ENCODE peak calls at places on chromosomes 16 and 17, in seven cellular contexts. One of them, this sample, is unnamed.

GRCh38 chr17:79478051-79478461 is 132.8 kb downstream of the RBFOX3 start:
- DNase-seq in GM23338: no peak
- DNase-seq in HL-60: no peak
- DNase-seq in prostate gland: no peak
- DNase-seq in stomach: no peak
- DNase-seq in endothelial cell of umbilical vein: no peak
- DNase-seq in HCT116: no peak
- DNase-seq in this sample: no peak

GRCh38 chr16:70715113-70715711 is 29.4 kb upstream of the MTSS2 start:
- DNase-seq in HCT116: no peak
- DNase-seq in GM23338: no peak
- DNase-seq in endothelial cell of umbilical vein: no peak
- DNase-seq in stomach: peak
- DNase-seq in prostate gland: peak
- DNase-seq in HL-60: no peak
- DNase-seq in this sample: peak

GRCh38 chr17:1972429-1973160 is 52.5 kb downstream of the RTN4RL1 start:
- DNase-seq in GM23338: no peak
- DNase-seq in HL-60: no peak
- DNase-seq in endothelial cell of umbilical vein: peak
- DNase-seq in prostate gland: no peak
- DNase-seq in HCT116: no peak
- DNase-seq in stomach: no peak
- DNase-seq in this sample: no peak

GRCh38 chr16:1770328-1771071 is 843 bp downstream of the NME3 start:
- DNase-seq in GM23338: peak
- DNase-seq in endothelial cell of umbilical vein: peak
- DNase-seq in prostate gland: peak
- DNase-seq in HL-60: no peak
- DNase-seq in stomach: peak
- DNase-seq in HCT116: peak
- DNase-seq in this sample: peak

GRCh38 chr16:3092501-3092991 is 6.5 kb downstream of the ZSCAN10 start:
- DNase-seq in HL-60: no peak
- DNase-seq in prostate gland: no peak
- DNase-seq in GM23338: no peak
- DNase-seq in HCT116: no peak
- DNase-seq in stomach: no peak
- DNase-seq in endothelial cell of umbilical vein: no peak
- DNase-seq in this sample: no peak

GRCh38 chr17:9982159-9982558 is 77.1 kb upstream of the RCVRN start:
- DNase-seq in HCT116: peak
- DNase-seq in HL-60: peak
- DNase-seq in prostate gland: no peak
- DNase-seq in endothelial cell of umbilical vein: no peak
- DNase-seq in GM23338: peak
- DNase-seq in stomach: no peak
- DNase-seq in this sample: peak

GRCh38 chr17:52106070-52106469 is 52.4 kb downstream of the CA10 start:
- DNase-seq in HL-60: no peak
- DNase-seq in GM23338: no peak
- DNase-seq in endothelial cell of umbilical vein: no peak
- DNase-seq in stomach: no peak
- DNase-seq in prostate gland: no peak
- DNase-seq in HCT116: no peak
- DNase-seq in this sample: no peak

GRCh38 chr17:39679521-39680192 is 8.2 kb downstream of the PGAP3 start:
- DNase-seq in stomach: peak
- DNase-seq in prostate gland: no peak
- DNase-seq in HL-60: no peak
- DNase-seq in GM23338: no peak
- DNase-seq in endothelial cell of umbilical vein: no peak
- DNase-seq in HCT116: no peak
- DNase-seq in this sample: no peak

GRCh38 chr16:67279296-67280089 is at the start of gene PLEKHG4:
- DNase-seq in prostate gland: peak
- DNase-seq in stomach: peak
- DNase-seq in GM23338: peak
- DNase-seq in HCT116: peak
- DNase-seq in HL-60: peak
- DNase-seq in endothelial cell of umbilical vein: peak
- DNase-seq in this sample: peak

GRCh38 chr17:77696720-77697460 is 261.6 kb upstream of the TNRC6C start:
- DNase-seq in HL-60: no peak
- DNase-seq in GM23338: peak
- DNase-seq in HCT116: no peak
- DNase-seq in stomach: no peak
- DNase-seq in endothelial cell of umbilical vein: no peak
- DNase-seq in prostate gland: no peak
- DNase-seq in this sample: no peak

GRCh38 chr16:76345093-76345735 is 68.0 kb downstream of the CNTNAP4 start:
- DNase-seq in HCT116: no peak
- DNase-seq in stomach: no peak
- DNase-seq in HL-60: no peak
- DNase-seq in prostate gland: no peak
- DNase-seq in endothelial cell of umbilical vein: no peak
- DNase-seq in GM23338: no peak
- DNase-seq in this sample: no peak

GRCh38 chr17:77526259-77526711 is 385.5 kb downstream of the SEC14L1 start:
- DNase-seq in prostate gland: no peak
- DNase-seq in HCT116: no peak
- DNase-seq in HL-60: no peak
- DNase-seq in stomach: no peak
- DNase-seq in GM23338: no peak
- DNase-seq in endothelial cell of umbilical vein: no peak
- DNase-seq in this sample: peak

GRCh38 chr16:3149630-3150345 is 15.0 kb downstream of the ZNF213 start:
- DNase-seq in prostate gland: peak
- DNase-seq in endothelial cell of umbilical vein: peak
- DNase-seq in stomach: peak
- DNase-seq in HCT116: no peak
- DNase-seq in GM23338: peak
- DNase-seq in HL-60: peak
- DNase-seq in this sample: peak

GRCh38 chr16:77788196-77789084 is at the start of gene VAT1L:
- DNase-seq in HL-60: peak
- DNase-seq in GM23338: peak
- DNase-seq in HCT116: no peak
- DNase-seq in prostate gland: no peak
- DNase-seq in stomach: no peak
- DNase-seq in endothelial cell of umbilical vein: peak
- DNase-seq in this sample: no peak

GRCh38 chr17:81561494-81561885 is 9.3 kb upstream of the FAAP100 start:
- DNase-seq in GM23338: no peak
- DNase-seq in prostate gland: no peak
- DNase-seq in stomach: no peak
- DNase-seq in endothelial cell of umbilical vein: peak
- DNase-seq in HCT116: no peak
- DNase-seq in HL-60: no peak
- DNase-seq in this sample: no peak

GRCh38 chr16:89393731-89394406 is 96.5 kb downstream of the ANKRD11 start:
- DNase-seq in prostate gland: no peak
- DNase-seq in GM23338: no peak
- DNase-seq in HCT116: no peak
- DNase-seq in HL-60: no peak
- DNase-seq in endothelial cell of umbilical vein: peak
- DNase-seq in stomach: peak
- DNase-seq in this sample: peak

GRCh38 chr16:89396156-89396555 is 94.2 kb downstream of the ANKRD11 start:
- DNase-seq in GM23338: no peak
- DNase-seq in HL-60: no peak
- DNase-seq in endothelial cell of umbilical vein: no peak
- DNase-seq in prostate gland: no peak
- DNase-seq in HCT116: no peak
- DNase-seq in stomach: no peak
- DNase-seq in this sample: no peak

GRCh38 chr16:89397331-89397861 is 93.0 kb downstream of the ANKRD11 start:
- DNase-seq in HL-60: no peak
- DNase-seq in HCT116: no peak
- DNase-seq in stomach: no peak
- DNase-seq in endothelial cell of umbilical vein: no peak
- DNase-seq in prostate gland: no peak
- DNase-seq in GM23338: no peak
- DNase-seq in this sample: no peak

GRCh38 chr16:89392881-89393730 is 97.3 kb downstream of the ANKRD11 start:
- DNase-seq in HL-60: peak
- DNase-seq in stomach: no peak
- DNase-seq in GM23338: peak
- DNase-seq in endothelial cell of umbilical vein: no peak
- DNase-seq in HCT116: no peak
- DNase-seq in prostate gland: no peak
- DNase-seq in this sample: no peak

DNA sequence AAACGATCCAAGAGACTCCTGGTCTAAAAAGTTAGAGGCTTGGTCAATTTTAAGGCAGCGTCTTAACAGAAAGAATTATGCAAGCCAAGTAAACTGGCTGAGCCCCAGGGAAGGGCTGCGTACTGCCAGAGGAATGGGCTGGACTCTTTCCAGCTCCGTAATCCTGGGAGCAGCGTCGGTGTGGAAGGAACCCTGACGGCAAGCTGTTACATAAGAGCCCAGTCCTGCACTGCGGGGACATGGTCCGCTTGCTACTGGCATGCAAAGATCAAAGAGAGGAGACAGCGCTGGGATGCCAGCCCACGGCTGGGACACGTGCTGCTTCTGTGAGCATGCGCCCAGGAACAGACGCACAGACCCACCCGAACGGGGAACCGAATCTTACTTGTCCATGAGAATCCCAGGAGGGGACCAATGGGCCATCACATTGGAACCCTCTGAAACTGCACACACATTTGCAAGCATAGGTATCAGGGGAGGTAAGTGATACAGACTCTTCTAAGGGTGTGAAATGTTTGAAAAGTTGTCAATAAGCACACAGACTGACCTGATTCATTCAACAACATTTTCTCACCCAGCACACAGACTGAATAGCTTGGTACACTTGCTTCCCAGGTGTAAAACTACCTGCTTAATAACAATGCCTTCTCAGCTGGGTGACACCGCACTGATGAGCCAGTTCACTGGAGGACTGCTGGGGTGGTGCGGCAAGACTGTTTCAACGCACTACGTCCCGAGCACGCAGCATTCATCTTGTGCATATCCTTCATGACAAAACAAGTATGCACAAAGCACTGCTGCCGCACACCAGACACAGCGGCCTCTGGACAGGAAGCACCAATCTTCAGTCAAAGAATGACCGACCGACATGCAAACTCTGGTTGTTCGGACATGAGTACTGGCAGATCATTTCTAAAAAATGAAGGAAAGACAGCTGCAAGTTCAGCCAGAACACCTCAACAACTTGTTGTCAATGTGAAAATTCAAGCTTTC is 94.9 kb downstream of the ANKRD11 start:
- DNase-seq in prostate gland: peak
- DNase-seq in endothelial cell of umbilical vein: peak
- DNase-seq in stomach: peak
- DNase-seq in HCT116: no peak
- DNase-seq in GM23338: no peak
- DNase-seq in HL-60: no peak
- DNase-seq in this sample: peak
- TF ChIP-seq POLR2AphosphoS5 in prostate gland: peak
- TF ChIP-seq POLR2AphosphoS5 in endothelial cell of umbilical vein: no peak
- TF ChIP-seq POLR2AphosphoS5 in stomach: peak
- TF ChIP-seq POLR2AphosphoS5 in HCT116: no peak
- TF ChIP-seq POLR2AphosphoS5 in GM23338: no peak
- TF ChIP-seq POLR2AphosphoS5 in HL-60: no peak
- TF ChIP-seq POLR2AphosphoS5 in this sample: peak

GRCh38 chr16:30829130-30830071 is 42.4 kb upstream of the ZNF629 start:
- DNase-seq in HCT116: no peak
- DNase-seq in stomach: peak
- DNase-seq in HL-60: no peak
- DNase-seq in prostate gland: no peak
- DNase-seq in endothelial cell of umbilical vein: no peak
- DNase-seq in GM23338: no peak
- DNase-seq in this sample: no peak
- TF ChIP-seq CTCF in HCT116: no peak
- TF ChIP-seq CTCF in stomach: no peak
- TF ChIP-seq CTCF in HL-60: no peak
- TF ChIP-seq CTCF in prostate gland: no peak
- TF ChIP-seq CTCF in endothelial cell of umbilical vein: no peak
- TF ChIP-seq CTCF in GM23338: peak
- TF ChIP-seq CTCF in this sample: peak

DNA sequence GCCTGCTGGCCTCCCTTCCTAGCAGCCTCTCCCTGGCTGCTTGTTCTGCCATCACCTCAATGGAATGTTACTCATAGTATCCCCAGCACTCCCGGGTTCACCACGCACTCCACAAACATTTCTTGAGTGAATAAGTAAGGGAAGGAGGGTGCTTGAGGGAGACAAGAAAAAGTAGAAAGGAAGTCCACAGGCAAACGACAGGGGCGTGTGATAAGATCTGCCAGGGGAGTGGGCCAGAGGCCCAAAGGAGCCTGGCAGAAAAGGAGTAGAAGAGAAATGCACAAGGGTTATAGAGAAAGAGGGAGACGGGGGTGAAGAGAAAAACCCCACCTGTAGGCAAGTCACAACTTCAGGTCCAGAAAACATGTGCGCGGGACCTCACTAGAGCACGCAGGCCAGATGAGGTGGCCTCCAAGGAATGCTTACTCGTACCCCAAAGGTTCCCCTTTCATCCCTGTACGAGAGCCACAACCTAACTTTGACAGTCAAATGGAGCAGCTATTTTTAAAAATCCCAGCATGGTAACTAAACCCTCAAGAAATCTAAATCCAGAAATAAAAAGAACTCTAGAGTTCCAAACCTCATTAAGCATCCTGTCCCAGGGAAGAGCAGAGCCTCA is 6.6 kb downstream of the ZDHHC7 start:
- DNase-seq in HCT116: no peak
- DNase-seq in HL-60: no peak
- DNase-seq in stomach: peak
- DNase-seq in endothelial cell of umbilical vein: peak
- DNase-seq in prostate gland: no peak
- DNase-seq in GM23338: no peak
- DNase-seq in this sample: no peak
- TF ChIP-seq POLR2AphosphoS5 in HCT116: no peak
- TF ChIP-seq POLR2AphosphoS5 in HL-60: no peak
- TF ChIP-seq POLR2AphosphoS5 in stomach: peak
- TF ChIP-seq POLR2AphosphoS5 in endothelial cell of umbilical vein: no peak
- TF ChIP-seq POLR2AphosphoS5 in prostate gland: no peak
- TF ChIP-seq POLR2AphosphoS5 in GM23338: no peak
- TF ChIP-seq POLR2AphosphoS5 in this sample: peak

DNA sequence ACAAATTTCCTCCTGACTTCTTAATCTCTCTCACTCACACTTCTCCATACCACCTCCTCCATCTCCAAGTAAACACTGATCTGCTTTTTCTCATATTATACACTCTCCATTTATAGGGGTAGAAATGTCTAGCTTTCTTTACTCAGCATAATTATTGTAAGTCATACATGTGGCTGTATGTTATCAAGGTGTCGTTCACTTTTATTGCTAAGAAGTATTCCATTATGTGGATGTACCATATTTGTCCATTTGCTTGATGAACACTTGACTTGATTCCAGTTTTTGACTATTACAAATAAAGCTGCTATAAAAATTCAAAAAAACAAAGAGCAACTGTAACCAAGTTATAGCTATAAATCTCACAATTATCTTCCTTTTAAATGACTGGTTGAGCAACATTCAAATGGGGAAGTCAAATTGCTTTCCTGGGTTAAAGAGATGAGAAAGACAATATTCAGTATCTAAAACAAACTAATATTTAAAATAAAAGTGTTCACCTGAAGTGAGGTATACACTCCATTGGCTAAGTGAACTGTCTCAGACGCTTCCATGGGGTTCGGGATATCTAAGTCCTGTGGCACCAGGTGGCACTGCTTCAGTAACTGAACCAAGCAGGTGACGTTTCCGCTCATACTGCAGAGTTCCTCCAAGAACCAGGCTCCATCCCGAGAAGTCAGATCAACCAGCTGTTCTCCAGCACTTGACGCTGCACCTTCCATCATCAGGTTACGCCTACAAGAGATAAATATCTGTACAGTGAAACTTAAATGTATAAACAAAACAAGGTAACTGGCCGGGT is 32.6 kb upstream of the ARL6IP1 start:
- DNase-seq in GM23338: no peak
- DNase-seq in prostate gland: no peak
- DNase-seq in HCT116: no peak
- DNase-seq in HL-60: no peak
- DNase-seq in stomach: no peak
- DNase-seq in endothelial cell of umbilical vein: no peak
- DNase-seq in this sample: no peak
- TF ChIP-seq CTCF in GM23338: no peak
- TF ChIP-seq CTCF in prostate gland: no peak
- TF ChIP-seq CTCF in HCT116: no peak
- TF ChIP-seq CTCF in HL-60: no peak
- TF ChIP-seq CTCF in stomach: no peak
- TF ChIP-seq CTCF in endothelial cell of umbilical vein: no peak
- TF ChIP-seq CTCF in this sample: no peak

This sample was measured in sigmoid colon.